ENCODE peak calls at places on chromosomes 12 and 14, in four cellular contexts. One of them, this sample, is unnamed.

GRCh38 chr12:115337693-115338543 is 653.9 kb upstream of the TBX3 start:
- DNase-seq in lung: no peak
- DNase-seq in cardiac muscle cell: peak; percentile 83
- DNase-seq in A549: peak; percentile 94
- DNase-seq in this sample: no peak

GRCh38 chr12:49092086-49092815 is 2.4 kb downstream of the DHH start:
- DNase-seq in A549: peak; percentile 68
- DNase-seq in lung: no peak
- DNase-seq in cardiac muscle cell: peak; percentile 66
- DNase-seq in this sample: peak; percentile 90

GRCh38 chr12:110811972-110812371 is 34.8 kb upstream of the CCDC63 start:
- DNase-seq in A549: no peak
- DNase-seq in cardiac muscle cell: no peak
- DNase-seq in lung: no peak
- DNase-seq in this sample: no peak

GRCh38 chr12:124352839-124353238 is 57.9 kb downstream of the RFLNA start:
- DNase-seq in cardiac muscle cell: peak; percentile 36
- DNase-seq in lung: peak; percentile 43
- DNase-seq in A549: peak; percentile 62
- DNase-seq in this sample: no peak

GRCh38 chr12:105204916-105205315 is 31.1 kb downstream of the APPL2 start:
- DNase-seq in cardiac muscle cell: peak; percentile 43
- DNase-seq in lung: no peak
- DNase-seq in A549: no peak
- DNase-seq in this sample: no peak

GRCh38 chr14:50044040-50044651 is 72.2 kb downstream of the VCPKMT start:
- DNase-seq in lung: no peak
- DNase-seq in A549: no peak
- DNase-seq in cardiac muscle cell: peak; percentile 28
- DNase-seq in this sample: no peak

GRCh38 chr14:64741200-64741599 is 37.0 kb downstream of the PLEKHG3 start:
- DNase-seq in cardiac muscle cell: no peak
- DNase-seq in lung: no peak
- DNase-seq in A549: no peak
- DNase-seq in this sample: no peak

GRCh38 chr12:45336331-45336730 is 120.4 kb downstream of the ANO6 start:
- DNase-seq in lung: no peak
- DNase-seq in A549: peak; percentile 48
- DNase-seq in cardiac muscle cell: peak; percentile 91
- DNase-seq in this sample: no peak

GRCh38 chr14:72104011-72104613 is 171.9 kb downstream of the RGS6 start:
- DNase-seq in cardiac muscle cell: no peak
- DNase-seq in A549: peak; percentile 6
- DNase-seq in lung: no peak
- DNase-seq in this sample: peak; percentile 45

GRCh38 chr12:89098390-89099102 is 253.8 kb downstream of the DUSP6 start:
- DNase-seq in cardiac muscle cell: peak; percentile 46
- DNase-seq in A549: no peak
- DNase-seq in lung: no peak
- DNase-seq in this sample: peak; percentile 49

GRCh38 chr12:92487138-92487485 is 215.7 kb upstream of the PLEKHG7 start:
- DNase-seq in cardiac muscle cell: no peak
- DNase-seq in A549: no peak
- DNase-seq in lung: no peak
- DNase-seq in this sample: peak; percentile 23
- H3K4me1 ChIP-seq in cardiac muscle cell: peaks cover 6% of the 10 kb centered on the region
- H3K4me1 ChIP-seq in A549: no peaks in the 10 kb centered on the region
- H3K4me1 ChIP-seq in lung: no peaks in the 10 kb centered on the region
- H3K4me1 ChIP-seq in this sample: peaks cover 21% of the 10 kb centered on the region

DNA sequence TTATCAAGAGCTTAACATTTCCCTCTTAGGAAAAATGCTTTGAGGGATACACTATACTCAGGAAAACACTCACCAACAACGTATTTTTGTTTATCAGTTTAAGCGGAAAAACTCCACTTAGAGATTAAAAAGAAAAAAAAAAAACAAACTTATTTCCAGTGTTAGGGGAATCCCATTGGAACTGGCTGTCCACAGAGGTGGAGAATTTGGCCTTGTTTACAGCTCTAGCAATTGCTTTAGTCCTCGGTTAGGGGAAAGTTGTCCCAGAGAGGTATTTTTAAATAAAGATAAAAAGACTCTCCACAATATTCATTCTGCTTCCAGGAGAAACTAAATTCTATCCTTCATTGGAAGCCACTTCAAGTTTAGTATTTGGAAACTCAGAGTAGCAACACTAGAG is 21.6 kb upstream of the BMP4 start:
- DNase-seq in lung: no peak
- DNase-seq in A549: no peak
- DNase-seq in cardiac muscle cell: no peak
- DNase-seq in this sample: no peak
- H3K4me1 ChIP-seq in lung: no peaks in the 10 kb centered on the region
- H3K4me1 ChIP-seq in A549: peaks cover 19% of the 10 kb centered on the region
- H3K4me1 ChIP-seq in cardiac muscle cell: peaks cover 24% of the 10 kb centered on the region
- H3K4me1 ChIP-seq in this sample: peaks cover 16% of the 10 kb centered on the region

DNA sequence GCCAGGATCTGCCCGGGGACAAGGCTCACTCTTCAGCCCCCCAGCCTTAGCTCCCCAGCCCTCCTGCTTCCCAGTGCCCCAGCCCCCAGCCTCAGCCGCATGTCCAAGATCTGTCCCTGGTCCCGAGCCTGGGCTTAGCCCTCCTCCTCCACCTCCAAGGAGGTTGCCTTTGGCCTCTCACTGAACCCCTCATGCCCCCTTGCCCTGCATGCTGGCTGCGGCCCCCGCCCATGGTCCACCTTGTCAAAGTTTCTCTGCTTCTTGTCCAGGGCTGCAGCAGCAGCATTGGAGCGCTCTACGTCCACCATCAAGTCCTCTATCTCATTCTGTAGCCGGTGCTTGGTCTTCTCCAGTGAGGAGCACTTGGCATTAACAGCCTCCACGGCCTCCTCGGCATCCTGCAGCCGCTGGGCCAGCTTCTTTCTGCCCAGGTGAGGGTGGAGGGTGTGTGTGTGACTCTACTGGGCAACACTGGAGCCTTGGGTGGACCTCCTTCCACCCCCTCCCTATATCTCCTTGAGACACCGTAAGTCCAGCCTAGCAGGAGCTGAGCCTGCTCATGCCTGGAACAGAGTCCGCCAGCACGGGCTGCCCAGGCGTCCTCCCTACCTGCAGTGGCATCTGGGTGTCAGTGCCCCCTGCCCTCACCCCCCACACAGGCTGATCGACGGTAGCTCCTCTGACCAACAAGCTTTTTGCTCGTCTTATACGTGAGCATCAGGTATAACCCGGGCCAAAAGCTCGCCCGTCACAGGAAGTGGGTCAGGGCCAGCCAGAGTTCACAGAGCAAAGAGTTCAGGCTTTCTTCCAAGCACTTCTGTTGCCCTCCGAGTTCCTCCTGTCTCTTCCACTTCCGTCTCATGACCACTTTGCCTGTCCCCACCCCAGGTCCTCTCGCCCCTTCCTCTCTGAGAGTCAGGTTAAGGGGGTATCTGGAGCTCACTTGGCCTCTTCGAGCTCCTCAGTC is 11.4 kb downstream of the CMTM5 start:
- DNase-seq in A549: no peak
- DNase-seq in cardiac muscle cell: no peak
- DNase-seq in lung: no peak
- DNase-seq in this sample: no peak
- H3K4me1 ChIP-seq in A549: no peaks in the 10 kb centered on the region
- H3K4me1 ChIP-seq in cardiac muscle cell: no peaks in the 10 kb centered on the region
- H3K4me1 ChIP-seq in lung: no peaks in the 10 kb centered on the region
- H3K4me1 ChIP-seq in this sample: no peaks in the 10 kb centered on the region

GRCh38 chr14:73403181-73403752 is 55.1 kb downstream of the NUMB start:
- DNase-seq in cardiac muscle cell: no peak
- DNase-seq in lung: no peak
- DNase-seq in A549: no peak
- DNase-seq in this sample: no peak
- H3K4me1 ChIP-seq in cardiac muscle cell: no peaks in the 10 kb centered on the region
- H3K4me1 ChIP-seq in lung: peaks cover 2% of the 10 kb centered on the region
- H3K4me1 ChIP-seq in A549: no peaks in the 10 kb centered on the region
- H3K4me1 ChIP-seq in this sample: no peaks in the 10 kb centered on the region

GRCh38 chr12:117036046-117036445 is 63.2 kb downstream of the TESC start:
- DNase-seq in lung: no peak
- DNase-seq in A549: no peak
- DNase-seq in cardiac muscle cell: no peak
- DNase-seq in this sample: no peak

GRCh38 chr12:117035287-117035686 is 63.9 kb downstream of the TESC start:
- DNase-seq in lung: no peak
- DNase-seq in A549: no peak
- DNase-seq in cardiac muscle cell: no peak
- DNase-seq in this sample: no peak

GRCh38 chr12:117038023-117038680 is 61.1 kb downstream of the TESC start:
- DNase-seq in A549: no peak
- DNase-seq in cardiac muscle cell: no peak
- DNase-seq in lung: no peak
- DNase-seq in this sample: no peak

GRCh38 chr12:117037296-117038022 is 61.8 kb downstream of the TESC start:
- DNase-seq in A549: no peak
- DNase-seq in cardiac muscle cell: no peak
- DNase-seq in lung: no peak
- DNase-seq in this sample: no peak

DNA sequence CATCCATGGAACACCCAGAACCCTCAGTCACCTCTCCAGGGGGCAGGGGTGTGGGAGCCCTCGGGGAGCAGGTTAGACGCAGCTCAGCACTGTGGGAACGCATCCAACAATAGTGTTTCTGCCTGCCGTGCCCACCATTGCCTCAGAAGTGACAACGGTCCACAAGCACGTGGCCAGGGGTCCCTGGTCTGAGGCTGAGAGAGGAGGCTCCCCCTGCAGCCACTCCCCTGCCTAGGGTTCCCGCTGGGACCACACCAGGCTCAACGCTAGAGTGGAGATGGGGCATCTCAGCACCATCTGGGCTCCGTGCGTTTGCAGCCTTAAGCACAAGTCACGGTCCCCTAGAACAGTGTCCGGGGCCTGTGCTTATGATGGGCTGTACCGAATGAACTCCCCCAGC is 62.7 kb downstream of the TESC start:
- DNase-seq in A549: no peak
- DNase-seq in cardiac muscle cell: no peak
- DNase-seq in lung: no peak
- DNase-seq in this sample: no peak
- H3K4me1 ChIP-seq in A549: no peaks in the 10 kb centered on the region
- H3K4me1 ChIP-seq in cardiac muscle cell: peaks cover 35% of the 10 kb centered on the region
- H3K4me1 ChIP-seq in lung: no peaks in the 10 kb centered on the region
- H3K4me1 ChIP-seq in this sample: peaks cover 15% of the 10 kb centered on the region

This sample was measured in neural progenitor cell.